ENCODE peak calls at places on chromosomes 12 and 14, in six cellular contexts. S is H1, I is K562, L is HepG2, D is HEK293T, G is GM12878. W is an unnamed sample.

GRCh38 chr12:85182699-85183098 is 97.3 kb upstream of the ALX1 start:
- DNase-seq in D (peak), L (no peak), S (no peak), I (no peak), G (no peak), W (no peak)

GRCh38 chr12:26845984-26846383 is 13.0 kb upstream of the ITPR2 start:
- DNase-seq in L (peak), I (peak), D (no peak), S (no peak), G (no peak), W (no peak)

GRCh38 chr14:51535443-51536044 is 116.2 kb upstream of the FRMD6 start:
- DNase-seq in G (no peak), D (no peak), L (no peak), I (no peak), S (no peak), W (no peak)

GRCh38 chr14:56324831-56325230 is 206.6 kb downstream of the PELI2 start:
- DNase-seq in G (no peak), D (no peak), I (no peak), L (no peak), S (no peak), W (no peak)

GRCh38 chr12:26846419-26846818 is 13.4 kb upstream of the ITPR2 start:
- DNase-seq in L (no peak), I (no peak), S (no peak), G (no peak), D (no peak), W (no peak)

GRCh38 chr14:59297070-59297766 is 108.8 kb downstream of the DAAM1 start:
- DNase-seq in D (no peak), S (no peak), G (no peak), L (peak), I (no peak), W (no peak)

GRCh38 chr12:50566066-50566465 is 61.3 kb downstream of the DIP2B start:
- DNase-seq in I (no peak), D (no peak), G (no peak), L (no peak), S (no peak), W (no peak)

GRCh38 chr12:10632226-10632625 is 18.8 kb upstream of the MAGOHB start:
- DNase-seq in I (no peak), G (no peak), D (no peak), L (no peak), S (no peak), W (no peak)

GRCh38 chr14:59360923-59361794 is 104.0 kb downstream of the GPR135 start:
- DNase-seq in D (no peak), I (peak), S (no peak), G (no peak), L (peak), W (no peak)

GRCh38 chr14:65072937-65073336 is 29.4 kb downstream of the MAX start:
- DNase-seq in I (no peak), D (no peak), G (no peak), L (no peak), S (no peak), W (no peak)

GRCh38 chr14:96167224-96168148 is 37.2 kb upstream of the BDKRB2 start:
- DNase-seq in L (no peak), G (no peak), D (no peak), I (no peak), S (no peak), W (no peak)

GRCh38 chr12:2017724-2018337 is 13.6 kb upstream of the DCP1B start:
- DNase-seq in G (no peak), L (no peak), S (no peak), D (no peak), I (no peak), W (no peak)

GRCh38 chr12:63068857-63069442 is 82.1 kb downstream of the AVPR1A start:
- DNase-seq in L (peak), D (peak), G (no peak), S (no peak), I (peak), W (no peak)

GRCh38 chr12:110247340-110248095 is 33.5 kb upstream of the ATP2A2 start:
- DNase-seq in G (no peak), L (peak), D (no peak), S (no peak), I (no peak), W (no peak)

GRCh38 chr12:25801621-25802243 is 156.8 kb upstream of the RASSF8 start:
- DNase-seq in S (no peak), L (no peak), D (no peak), G (no peak), I (no peak), W (no peak)

GRCh38 chr14:32167907-32168306 is 33.9 kb upstream of the RNU6-7 start:
- DNase-seq in L (no peak), D (no peak), G (no peak), S (no peak), I (no peak), W (no peak)

GRCh38 chr14:32027255-32027939 is 49.7 kb upstream of the ARHGAP5 start:
- DNase-seq in G (no peak), L (peak), I (no peak), D (no peak), S (no peak), W (no peak)

GRCh38 chr14:105257464-105257863 is 9.1 kb downstream of the BTBD6 start:
- DNase-seq in D (no peak), G (no peak), I (no peak), L (no peak), S (no peak), W (no peak)

GRCh38 chr12:107468182-107468581 is 217.4 kb upstream of the PWP1 start:
- DNase-seq in S (no peak), G (no peak), L (no peak), I (no peak), D (no peak), W (no peak)

DNA sequence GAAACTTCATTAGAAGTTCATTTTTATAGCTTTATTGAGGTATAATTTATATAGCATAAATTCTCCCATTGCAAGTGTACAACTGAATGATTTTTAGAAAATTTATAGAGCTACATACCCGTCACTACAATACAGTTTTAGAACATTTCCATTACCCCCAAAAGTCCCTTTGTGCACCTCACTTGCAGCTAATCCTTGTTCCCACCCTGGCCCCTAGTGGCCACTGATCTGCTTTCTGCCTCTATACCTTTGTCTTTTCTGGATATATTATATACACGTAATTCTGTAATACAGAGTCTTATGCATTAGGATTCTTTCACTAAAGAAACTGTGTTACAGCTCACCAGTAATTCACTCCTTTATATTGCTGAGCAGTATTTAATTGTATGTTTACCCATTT is 145.1 kb upstream of the DIO2 start:
- DNase-seq in I (no peak), G (no peak), D (no peak), L (peak), S (no peak), W (peak)
- TF ChIP-seq SP1 in I (no peak), G (no peak), D (no peak), L (no peak), S (no peak), W (no peak)

DNA sequence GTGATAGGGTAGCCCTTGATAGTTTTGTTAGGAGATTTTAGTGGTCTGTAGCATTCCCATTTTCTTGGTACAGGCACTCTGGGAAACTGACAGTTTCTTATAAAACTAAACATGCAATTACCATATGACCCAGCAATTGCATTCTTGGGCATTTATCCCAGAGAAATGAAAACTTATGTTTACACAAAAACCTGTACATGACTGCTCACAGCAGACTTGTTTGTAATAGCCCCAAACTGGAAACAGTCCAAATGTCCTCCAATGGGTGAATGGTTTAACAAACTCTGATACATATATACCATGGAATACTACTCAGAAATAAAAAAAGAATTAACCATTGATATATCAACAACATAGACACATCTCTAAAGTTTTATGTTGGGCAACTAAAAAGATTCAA is 75.5 kb downstream of the BORCS5 start:
- DNase-seq in S (no peak), L (no peak), I (no peak), D (no peak), G (no peak), W (no peak)
- TF ChIP-seq SP1 in S (no peak), L (no peak), I (no peak), D (no peak), G (no peak), W (no peak)

GRCh38 chr12:93078577-93078976 is 149.5 kb upstream of the EEA1 start:
- DNase-seq in L (no peak), S (no peak), D (no peak), I (no peak), G (no peak), W (no peak)

GRCh38 chr12:93079271-93079670 is 150.2 kb upstream of the EEA1 start:
- DNase-seq in D (no peak), L (no peak), S (no peak), G (no peak), I (no peak), W (no peak)

GRCh38 chr12:93072340-93072739 is 143.2 kb upstream of the EEA1 start:
- DNase-seq in D (no peak), G (no peak), S (no peak), L (no peak), I (no peak), W (no peak)

GRCh38 chr12:93078092-93078491 is 149.0 kb upstream of the EEA1 start:
- DNase-seq in L (no peak), I (no peak), S (no peak), D (no peak), G (no peak), W (no peak)

DNA sequence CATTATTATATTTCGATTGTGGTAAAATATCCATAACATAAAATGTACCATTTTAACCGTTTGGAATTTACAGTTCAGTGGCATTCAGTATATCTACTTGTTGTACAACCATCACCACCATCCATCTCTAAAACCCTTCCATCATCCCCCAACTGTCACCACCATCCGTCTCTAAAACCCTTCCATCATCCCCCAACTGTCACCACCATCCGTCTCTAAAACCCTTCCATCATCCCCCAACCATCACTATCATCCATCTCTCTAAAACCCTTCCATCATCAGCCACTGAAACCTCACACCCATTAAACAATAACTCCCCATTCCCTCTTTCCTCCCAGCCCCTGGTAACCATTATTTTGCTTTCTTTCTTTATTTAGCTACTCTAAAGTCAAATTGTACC is 144.2 kb upstream of the EEA1 start:
- DNase-seq in D (no peak), I (no peak), S (no peak), G (no peak), L (no peak), W (no peak)
- TF ChIP-seq SP1 in D (no peak), I (no peak), S (no peak), G (no peak), L (no peak), W (no peak)

DNA sequence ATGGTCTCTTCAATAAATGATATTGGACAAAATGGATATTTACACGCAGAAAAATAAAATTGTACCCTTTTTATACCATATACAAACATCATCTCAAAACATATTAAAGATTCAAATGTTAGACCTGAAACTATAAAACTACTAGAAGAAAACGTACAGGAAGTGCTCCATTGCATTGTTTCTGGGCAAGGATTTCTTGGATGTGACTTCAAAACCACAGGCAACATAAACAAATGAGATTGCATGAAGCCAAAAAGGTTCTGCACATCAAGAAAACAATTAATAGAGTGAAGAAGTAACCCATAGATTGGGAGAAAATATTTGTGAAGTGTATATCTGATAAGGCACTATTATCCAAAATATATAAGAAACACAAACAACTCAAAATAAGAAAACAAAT is 812.4 kb downstream of the NRXN3 start:
- DNase-seq in I (no peak), D (no peak), L (no peak), S (no peak), G (no peak), W (no peak)
- TF ChIP-seq SP1 in I (no peak), D (no peak), L (no peak), S (no peak), G (no peak), W (no peak)

GRCh38 chr12:104181313-104181712 is 34.3 kb upstream of the TXNRD1 start:
- DNase-seq in D (no peak), I (no peak), L (no peak), G (no peak), S (no peak), W (no peak)
- TF ChIP-seq SP1 in D (no peak), I (no peak), L (no peak), G (no peak), S (no peak), W (no peak)

GRCh38 chr12:55955344-55955743 is 10.5 kb downstream of the PMEL start:
- DNase-seq in I (no peak), D (no peak), L (no peak), S (no peak), G (no peak), W (no peak)

GRCh38 chr12:55957106-55957859 is 8.6 kb downstream of the PMEL start:
- DNase-seq in G (no peak), S (no peak), D (no peak), L (no peak), I (no peak), W (no peak)

DNA sequence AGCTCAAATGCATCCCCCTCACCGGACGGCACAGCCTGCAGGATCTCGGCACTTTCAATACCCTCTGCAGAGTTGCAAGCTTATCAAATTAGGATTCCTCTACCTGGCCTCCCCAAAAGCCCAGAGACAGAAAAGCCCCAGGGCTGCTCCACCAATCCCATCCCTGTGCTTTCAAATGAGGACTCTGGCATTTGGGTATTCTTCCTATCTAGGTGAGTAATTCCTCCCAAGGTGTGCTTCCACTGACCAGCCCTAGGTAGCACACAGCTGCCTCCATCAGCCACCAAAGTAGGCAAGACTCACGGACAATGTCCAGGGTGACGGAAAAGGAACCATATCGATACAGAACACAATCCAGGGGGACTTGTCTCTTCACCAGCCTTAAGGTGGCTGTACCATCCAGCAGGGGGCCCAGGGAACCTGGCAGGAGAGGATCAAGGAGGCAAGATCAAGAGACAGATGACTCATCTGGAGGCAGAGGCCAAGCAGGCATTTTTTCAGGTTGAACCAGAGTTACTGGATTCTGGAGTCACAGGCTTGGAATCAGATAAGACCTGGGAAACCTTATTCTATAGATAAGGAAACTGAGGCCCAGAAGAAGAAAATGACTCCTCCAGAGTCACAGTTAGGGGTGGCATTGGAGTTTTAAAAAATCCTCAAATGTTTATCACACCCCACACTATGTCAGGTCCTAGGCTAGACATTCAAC is 9.9 kb downstream of the PMEL start:
- DNase-seq in G (no peak), L (peak), D (no peak), S (no peak), I (peak), W (no peak)
- TF ChIP-seq SP1 in G (no peak), L (no peak), D (no peak), S (no peak), I (no peak), W (no peak)

DNA sequence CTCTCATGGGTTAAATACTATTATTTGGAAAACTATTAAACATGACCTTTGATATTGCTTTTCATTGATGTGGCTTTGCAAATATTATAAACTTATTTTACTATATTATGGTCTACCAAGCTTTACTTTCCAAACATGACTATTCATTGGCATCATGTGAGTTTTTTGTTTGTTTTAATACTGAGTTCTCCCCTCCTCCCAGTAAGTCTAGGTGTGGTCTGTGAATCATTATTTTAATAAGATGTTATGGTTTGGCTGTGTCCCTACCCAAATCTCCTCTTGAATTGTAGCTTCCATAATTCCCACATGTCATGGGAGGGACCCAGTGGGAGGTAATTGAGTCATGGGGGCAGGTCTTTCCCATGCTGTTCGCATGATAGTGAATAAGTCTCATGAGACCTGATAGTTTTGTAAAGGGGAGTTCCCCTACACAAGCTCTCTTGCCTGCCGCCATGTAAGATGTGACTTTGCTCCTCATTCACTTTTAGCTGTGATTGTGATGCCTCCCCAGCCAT is 80.0 kb downstream of the BORCS5 start:
- DNase-seq in D (no peak), I (no peak), S (no peak), L (no peak), G (no peak), W (no peak)
- TF ChIP-seq SP1 in D (no peak), I (no peak), S (no peak), L (no peak), G (no peak), W (no peak)

GRCh38 chr12:111304642-111305071 is 64.2 kb downstream of the PHETA1 start:
- DNase-seq in D (peak), L (no peak), S (peak), I (peak), G (no peak), W (peak)
- TF ChIP-seq SP1 in D (no peak), L (no peak), S (no peak), I (no peak), G (peak), W (no peak)

GRCh38 chr12:48969847-48970701 is 1.5 kb downstream of the WNT10B start:
- DNase-seq in G (no peak), L (no peak), D (no peak), S (peak), I (peak), W (peak)
- TF ChIP-seq SP1 in G (no peak), L (no peak), D (no peak), S (no peak), I (no peak), W (no peak)

W was measured in WTC11.